ENCODE peak calls at places on chromosomes 7 and 10, in seven cellular contexts. P, G, Q, Z, R, L and H are unnamed samples.

GRCh38 chr7:103445228-103446020 is 583 bp downstream of the SLC26A5 start:
- DNase-seq in P (no peak), Q (no peak), R (no peak), G (peak), Z (no peak), L (no peak), H (no peak)

GRCh38 chr7:19128856-19129255 is 11.4 kb upstream of the TWIST1 start:
- DNase-seq in R (no peak), Q (no peak), P (no peak), L (no peak), G (no peak), Z (no peak), H (no peak)

GRCh38 chr7:129017264-129017663 is 37.6 kb downstream of the TNPO3 start:
- DNase-seq in L (no peak), R (no peak), P (no peak), G (no peak), Q (no peak), Z (no peak), H (no peak)

GRCh38 chr7:115210552-115210951 is 288.7 kb downstream of the MDFIC start:
- DNase-seq in Q (no peak), G (no peak), P (no peak), Z (no peak), L (no peak), R (no peak), H (no peak)

GRCh38 chr10:113303747-113304146 is 249.1 kb upstream of the HABP2 start:
- DNase-seq in L (no peak), R (no peak), Q (peak), G (no peak), Z (no peak), P (no peak), H (no peak)

GRCh38 chr10:57864789-57865676 is 402.7 kb downstream of the IPMK start:
- DNase-seq in Z (no peak), Q (peak), R (no peak), P (no peak), G (peak), L (no peak), H (no peak)

GRCh38 chr10:56622335-56622973 is 261.4 kb upstream of the ZWINT start:
- DNase-seq in R (no peak), Q (no peak), Z (no peak), L (no peak), P (no peak), G (no peak), H (no peak)

GRCh38 chr7:1101580-1102431 is 13.9 kb downstream of the GPER1 start:
- DNase-seq in G (no peak), Q (no peak), L (no peak), R (peak), P (no peak), Z (peak), H (no peak)

GRCh38 chr10:21364196-21365114 is 161.0 kb downstream of the SKIDA1 start:
- DNase-seq in Q (peak), G (peak), L (no peak), R (no peak), Z (no peak), P (no peak), H (peak)

GRCh38 chr10:129953541-129954031 is 10.5 kb downstream of the EBF3 start:
- DNase-seq in P (no peak), Q (no peak), L (no peak), Z (no peak), R (peak), G (no peak), H (no peak)

GRCh38 chr10:125160856-125161569 is 650 bp upstream of the CTBP2 start:
- DNase-seq in P (no peak), G (peak), Q (peak), L (peak), R (peak), Z (peak), H (peak)

DNA sequence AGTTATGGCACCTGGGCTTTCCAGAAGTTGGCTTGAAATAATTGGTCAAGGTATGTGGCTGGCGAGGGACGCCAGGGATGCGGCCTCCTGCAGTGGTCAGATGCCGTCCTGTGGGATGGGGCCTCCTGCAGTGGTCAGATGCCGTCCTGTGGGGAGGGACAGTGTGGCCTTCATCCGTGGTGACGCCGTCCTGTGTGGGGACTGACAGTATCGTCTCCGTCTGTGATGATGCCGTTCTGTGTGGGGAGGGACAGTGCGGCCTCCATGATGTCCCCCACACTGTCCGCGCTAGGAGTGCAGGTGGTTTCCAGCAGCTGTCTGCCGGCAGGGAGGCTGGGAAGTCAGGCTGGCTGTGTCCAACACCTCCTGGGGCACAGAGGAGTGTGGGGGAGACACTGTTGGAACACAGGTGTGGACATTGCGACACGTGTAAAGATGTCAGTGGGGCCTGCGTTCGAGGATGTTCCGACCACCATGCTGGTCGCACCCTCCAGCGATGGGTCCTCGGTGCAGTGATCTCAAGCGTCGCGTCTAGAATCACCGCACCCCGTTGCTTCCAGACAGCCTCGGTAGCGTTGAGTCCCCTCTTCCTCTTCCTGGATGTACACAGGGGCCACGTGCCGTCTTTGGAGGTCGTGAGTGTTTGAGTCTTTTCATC is 52.6 kb downstream of the INPP5A start:
- DNase-seq in R (no peak), Z (no peak), G (peak), L (no peak), Q (no peak), P (no peak), H (no peak)
- H3K27ac ChIP-seq in R (peak), Z (peak), G (peak), L (peak), Q (no peak), P (peak), H (peak)

DNA sequence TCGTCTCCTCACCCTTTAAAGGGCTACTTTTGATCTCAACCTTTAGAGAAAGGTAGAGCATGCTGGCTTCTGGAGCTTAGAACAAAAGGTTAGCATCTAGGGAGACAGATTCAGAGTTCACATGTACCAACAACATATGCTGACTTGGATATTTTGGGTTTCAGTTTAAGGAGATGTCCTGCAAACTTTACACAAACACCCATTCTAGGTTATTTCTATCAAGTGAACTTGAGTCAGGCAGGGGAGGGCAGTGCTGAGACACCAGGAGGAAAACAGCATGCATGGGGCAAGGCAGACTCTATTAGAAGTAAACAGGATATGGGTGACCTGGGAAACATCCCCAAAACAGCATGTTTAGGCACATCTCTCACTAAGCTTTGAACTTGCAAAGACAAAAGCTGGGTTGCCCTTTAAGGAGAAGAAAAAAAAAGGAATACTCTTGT is 43.8 kb downstream of the ARL4A start:
- DNase-seq in P (no peak), Z (no peak), Q (peak), G (no peak), L (no peak), R (no peak), H (peak)
- TF ChIP-seq CTCF in P (no peak), Z (no peak), Q (peak), G (no peak), L (no peak), R (no peak), H (peak)

GRCh38 chr10:30559118-30559684 is 70.4 kb downstream of the LYZL2 start:
- DNase-seq in R (no peak), G (peak), L (no peak), Z (no peak), P (no peak), Q (no peak), H (no peak)
- H3K27ac ChIP-seq in R (no peak), G (peak), L (no peak), Z (no peak), P (no peak), Q (no peak), H (no peak)

GRCh38 chr7:75994388-75995051 is at the start of gene TMEM120A:
- DNase-seq in L (peak), G (peak), P (peak), Q (peak), R (peak), Z (peak), H (peak)
- TF ChIP-seq CTCF in L (no peak), G (peak), P (peak), Q (peak), R (peak), Z (no peak), H (no peak)

GRCh38 chr10:103666751-103667150 is 173.2 kb downstream of the NEURL1 start:
- DNase-seq in P (no peak), R (no peak), Q (no peak), Z (no peak), G (no peak), L (no peak), H (no peak)
- H3K27ac ChIP-seq in P (peak), R (no peak), Q (no peak), Z (no peak), G (no peak), L (peak), H (peak)

DNA sequence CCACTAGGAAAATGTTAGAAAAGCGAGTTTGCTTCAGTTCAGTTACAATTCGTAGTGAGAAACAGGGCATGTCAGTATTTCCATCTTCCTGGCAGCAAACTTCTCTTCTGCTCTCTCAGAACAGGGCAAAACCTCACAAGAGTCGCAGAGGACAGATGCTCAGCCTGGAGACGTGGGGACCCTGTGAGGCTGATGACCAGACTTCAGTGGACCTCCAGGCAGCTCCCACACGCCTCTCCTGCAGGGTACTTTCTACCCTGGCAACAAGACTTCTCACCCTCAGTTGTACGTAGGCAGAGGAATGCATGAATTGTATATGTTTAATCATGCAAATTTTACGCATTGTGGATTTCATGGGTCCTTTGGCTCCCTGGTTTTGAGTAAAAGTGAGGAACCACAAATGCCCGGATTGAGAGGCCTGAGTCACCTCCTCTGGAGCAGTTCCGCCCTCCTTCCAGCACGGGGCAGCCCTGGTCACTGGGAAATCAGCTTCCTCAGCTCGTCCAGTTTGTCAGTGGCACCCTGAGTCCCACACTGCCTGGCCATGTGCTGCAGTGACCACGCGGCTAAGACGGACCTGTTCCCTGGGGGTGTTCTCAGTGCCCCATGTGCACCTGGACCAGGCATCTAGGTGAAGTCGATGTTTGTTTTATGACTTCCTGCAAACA is 165.3 kb downstream of the TNS3 start:
- DNase-seq in G (no peak), R (no peak), L (peak), Q (no peak), P (no peak), Z (no peak), H (no peak)
- TF ChIP-seq CTCF in G (no peak), R (no peak), L (no peak), Q (no peak), P (no peak), Z (no peak), H (no peak)

GRCh38 chr10:94423627-94424026 is 21.3 kb downstream of the TBC1D12 start:
- DNase-seq in Z (no peak), Q (no peak), L (no peak), G (no peak), R (no peak), P (no peak), H (no peak)

GRCh38 chr10:94416896-94417295 is 14.6 kb downstream of the TBC1D12 start:
- DNase-seq in G (no peak), Z (no peak), Q (no peak), L (no peak), P (no peak), R (no peak), H (no peak)

GRCh38 chr10:94420998-94421397 is 18.7 kb downstream of the TBC1D12 start:
- DNase-seq in G (no peak), L (no peak), Z (no peak), R (no peak), P (no peak), Q (no peak), H (no peak)

GRCh38 chr10:94424714-94425337 is 22.5 kb downstream of the TBC1D12 start:
- DNase-seq in Z (no peak), G (no peak), R (no peak), P (no peak), L (no peak), Q (no peak), H (no peak)

DNA sequence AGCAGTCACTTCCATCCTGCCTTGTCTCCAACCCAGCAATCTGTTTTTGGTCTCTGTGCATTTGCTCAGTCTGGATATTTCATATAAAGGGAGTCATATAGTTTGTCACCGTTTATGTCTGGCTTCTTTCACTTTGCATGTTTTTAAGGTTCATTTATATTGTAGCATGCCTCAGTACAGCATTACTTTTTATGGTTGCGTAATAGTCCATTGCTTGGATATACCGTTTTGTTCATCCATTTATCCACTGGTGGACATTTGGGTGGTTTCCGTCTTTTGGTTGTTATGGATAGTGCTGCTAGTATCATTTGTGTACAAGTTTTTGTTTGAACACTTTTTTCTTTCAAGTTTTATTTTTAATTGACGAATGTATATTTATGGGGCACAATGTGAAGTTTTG is 18.2 kb downstream of the TBC1D12 start:
- DNase-seq in R (no peak), G (no peak), Z (no peak), P (no peak), L (no peak), Q (no peak), H (no peak)
- H3K27ac ChIP-seq in R (no peak), G (no peak), Z (no peak), P (no peak), L (no peak), Q (no peak), H (no peak)

DNA sequence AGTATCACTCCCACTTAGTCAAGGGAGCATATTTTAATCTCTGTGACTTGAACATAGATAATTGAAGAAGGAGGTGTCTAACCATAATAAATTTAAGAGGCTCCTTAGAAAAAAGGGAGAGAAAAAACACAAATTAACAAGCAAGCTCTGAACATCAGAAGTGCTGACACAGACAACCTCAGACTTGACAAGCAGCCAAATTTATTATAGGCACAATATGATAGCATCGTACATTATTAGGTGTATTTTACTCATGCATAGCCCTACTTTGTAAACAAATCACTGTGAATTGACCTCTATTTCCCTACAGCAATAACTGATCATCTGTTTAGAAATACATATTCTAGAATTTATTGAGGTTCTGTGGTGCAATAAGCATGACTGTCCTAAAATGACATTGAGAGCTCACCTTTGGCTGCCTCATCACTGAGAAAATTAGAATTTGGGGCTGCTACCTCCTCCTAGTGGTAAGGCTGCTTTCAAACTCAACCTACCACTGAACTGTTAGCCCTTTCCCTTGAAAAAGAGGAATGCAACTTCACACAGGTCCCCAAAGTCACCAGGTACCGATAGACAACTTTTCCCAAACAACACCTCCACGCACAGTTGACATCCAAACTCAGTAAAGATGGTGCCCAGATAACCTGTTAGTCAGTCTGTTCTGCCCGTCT is 76.0 kb upstream of the SCIN start:
- DNase-seq in Z (no peak), P (no peak), R (no peak), G (no peak), L (no peak), Q (no peak), H (no peak)
- TF ChIP-seq CTCF in Z (no peak), P (no peak), R (no peak), G (no peak), L (no peak), Q (peak), H (no peak)

GRCh38 chr7:72063325-72063724 is 348.8 kb downstream of the CALN1 start:
- DNase-seq in Q (no peak), P (peak), L (no peak), R (no peak), Z (no peak), G (no peak), H (no peak)
- H3K27ac ChIP-seq in Q (no peak), P (no peak), L (no peak), R (no peak), Z (no peak), G (no peak), H (no peak)

GRCh38 chr10:246431-246830 is 111.2 kb downstream of the ZMYND11 start:
- DNase-seq in P (no peak), L (no peak), G (no peak), Q (no peak), Z (no peak), R (no peak), H (no peak)

GRCh38 chr10:247480-247879 is 112.2 kb downstream of the ZMYND11 start:
- DNase-seq in Q (no peak), R (no peak), G (no peak), P (no peak), L (no peak), Z (no peak), H (no peak)

GRCh38 chr10:248307-248706 is 113.1 kb downstream of the ZMYND11 start:
- DNase-seq in R (no peak), G (no peak), Z (no peak), L (no peak), Q (no peak), P (no peak), H (no peak)

GRCh38 chr10:251982-252582 is 116.8 kb downstream of the ZMYND11 start:
- DNase-seq in L (no peak), G (no peak), P (no peak), Z (no peak), R (no peak), Q (no peak), H (no peak)
- TF ChIP-seq CTCF in L (no peak), G (no peak), P (no peak), Z (no peak), R (no peak), Q (no peak), H (no peak)